ENCODE peak calls at places on chromosomes 6 and 20, in four cellular contexts. O is WTC11, P is HepG2, Y is K562. K is an unnamed sample.
A peak's percentile ranks its signal among the peaks of the same experiment; 100 is the strongest.

GRCh38 chr6:125662301-125662700 is 87.1 kb upstream of the HEY2 start:
- DNase-seq in Y (no peak), P (no peak), O (no peak), K (no peak)

GRCh38 chr20:50395258-50395729 is 114.9 kb upstream of the PTPN1 start:
- DNase-seq in Y (no peak), P (no peak), O (no peak), K (no peak)

GRCh38 chr20:46176744-46177378 is 58.7 kb downstream of the CD40 start:
- DNase-seq in O (no peak), Y (no peak), P (no peak), K (no peak)

GRCh38 chr20:43752561-43753301 is 25.9 kb upstream of the GTSF1L start:
- DNase-seq in O (no peak), Y (no peak), P (no peak), K (no peak)

GRCh38 chr6:159311618-159312017 is 142.4 kb downstream of the FNDC1 start:
- DNase-seq in Y (no peak), P (no peak), O (no peak), K (no peak)

GRCh38 chr6:85418059-85418458 is 31.8 kb upstream of the NT5E start:
- DNase-seq in Y (no peak), P (no peak), O (no peak), K (no peak)

GRCh38 chr20:50092436-50092835 is 20.5 kb downstream of the UBE2V1 start:
- DNase-seq in O (no peak), Y (no peak), P (no peak), K (no peak)

GRCh38 chr6:114579486-114579885 is 236.7 kb upstream of the HS3ST5 start:
- DNase-seq in Y (no peak), P (no peak), O (no peak), K (no peak)

GRCh38 chr6:5672581-5673011 is 334.1 kb downstream of the NRN1 start:
- DNase-seq in Y (peak; percentile 53), P (no peak), O (no peak), K (no peak)

GRCh38 chr20:8646716-8647115 is 422.2 kb upstream of the PLCB4 start:
- DNase-seq in O (no peak), Y (no peak), P (no peak), K (no peak)

GRCh38 chr20:45835230-45836224 is 1.9 kb downstream of the SNX21 start:
- DNase-seq in Y (peak; percentile 83), P (no peak), O (no peak), K (no peak)

GRCh38 chr20:3378138-3378537 is 29.3 kb downstream of the DNAAF9 start:
- DNase-seq in O (no peak), P (no peak), Y (no peak), K (no peak)

GRCh38 chr6:125746731-125747588 is 2.5 kb upstream of the HEY2 start:
- DNase-seq in Y (peak; percentile 77), O (peak; percentile 81), P (peak; percentile 59), K (peak; percentile 52)

GRCh38 chr6:136609878-136610706 is 59.9 kb upstream of the MAP7 start:
- DNase-seq in O (no peak), Y (peak; percentile 86), P (peak; percentile 46), K (no peak)

GRCh38 chr6:35049885-35050284 is 91.3 kb downstream of the TCP11 start:
- DNase-seq in Y (peak; percentile 14), O (no peak), P (no peak), K (no peak)

GRCh38 chr6:116528800-116529199 is 16.7 kb downstream of the TRAPPC3L start:
- DNase-seq in Y (no peak), O (no peak), P (peak; percentile 20), K (no peak)

GRCh38 chr6:91045152-91045551 is 458.3 kb upstream of the MAP3K7 start:
- DNase-seq in P (no peak), O (no peak), Y (peak; percentile 50), K (no peak)

GRCh38 chr6:11500008-11500407 is 37.5 kb upstream of the TMEM170B start:
- DNase-seq in O (no peak), P (no peak), Y (no peak), K (no peak)

GRCh38 chr6:540490-540889 is 116.4 kb downstream of the HUS1B start:
- DNase-seq in P (no peak), O (no peak), Y (no peak), K (no peak)

GRCh38 chr6:15491255-15491985 is 171.4 kb downstream of the DTNBP1 start:
- DNase-seq in O (peak; percentile 69), P (peak; percentile 94), Y (peak; percentile 78), K (peak; percentile 57)

GRCh38 chr6:158460602-158461092 is 99.2 kb upstream of the TMEM181 start:
- DNase-seq in Y (no peak), P (no peak), O (no peak), K (no peak)

GRCh38 chr20:18395544-18395943 is 71.3 kb downstream of the DZANK1 start:
- DNase-seq in O (no peak), Y (no peak), P (no peak), K (no peak)

GRCh38 chr6:90403489-90404381 is 107.1 kb upstream of the BACH2 start:
- DNase-seq in O (no peak), P (peak; percentile 78), Y (peak; percentile 93), K (peak; percentile 39)

GRCh38 chr6:37306624-37307222 is 47.1 kb upstream of the RNF8 start:
- DNase-seq in P (no peak), Y (no peak), O (no peak), K (no peak)

GRCh38 chr6:150072201-150072600 is 3.3 kb upstream of the ULBP3 start:
- DNase-seq in Y (peak; percentile 84), P (peak; percentile 43), O (no peak), K (peak; percentile 39)

GRCh38 chr20:11267762-11268335 is 594.0 kb upstream of the JAG1 start:
- DNase-seq in Y (no peak), O (no peak), P (no peak), K (no peak)

GRCh38 chr6:127146935-127147334 is 28.5 kb downstream of the RSPO3 start:
- DNase-seq in Y (no peak), O (peak; percentile 12), P (no peak), K (peak; percentile 19)

GRCh38 chr6:118297821-118298220 is 250.3 kb upstream of the PLN start:
- DNase-seq in O (no peak), P (no peak), Y (no peak), K (no peak)

GRCh38 chr6:142374965-142375733 is 73.3 kb downstream of the ADGRG6 start:
- DNase-seq in Y (no peak), O (no peak), P (peak; percentile 99), K (no peak)

GRCh38 chr6:169863710-169864109 is 112.3 kb downstream of the ERMARD start:
- DNase-seq in P (no peak), Y (no peak), O (no peak), K (no peak)

GRCh38 chr6:169863149-169863525 is 111.7 kb downstream of the ERMARD start:
- DNase-seq in P (no peak), O (no peak), Y (no peak), K (no peak)

GRCh38 chr6:169866140-169866534 is 114.7 kb downstream of the ERMARD start:
- DNase-seq in O (no peak), P (no peak), Y (no peak), K (no peak)

GRCh38 chr6:169865346-169866139 is 114.1 kb downstream of the ERMARD start:
- DNase-seq in O (no peak), Y (no peak), P (no peak), K (no peak)

DNA sequence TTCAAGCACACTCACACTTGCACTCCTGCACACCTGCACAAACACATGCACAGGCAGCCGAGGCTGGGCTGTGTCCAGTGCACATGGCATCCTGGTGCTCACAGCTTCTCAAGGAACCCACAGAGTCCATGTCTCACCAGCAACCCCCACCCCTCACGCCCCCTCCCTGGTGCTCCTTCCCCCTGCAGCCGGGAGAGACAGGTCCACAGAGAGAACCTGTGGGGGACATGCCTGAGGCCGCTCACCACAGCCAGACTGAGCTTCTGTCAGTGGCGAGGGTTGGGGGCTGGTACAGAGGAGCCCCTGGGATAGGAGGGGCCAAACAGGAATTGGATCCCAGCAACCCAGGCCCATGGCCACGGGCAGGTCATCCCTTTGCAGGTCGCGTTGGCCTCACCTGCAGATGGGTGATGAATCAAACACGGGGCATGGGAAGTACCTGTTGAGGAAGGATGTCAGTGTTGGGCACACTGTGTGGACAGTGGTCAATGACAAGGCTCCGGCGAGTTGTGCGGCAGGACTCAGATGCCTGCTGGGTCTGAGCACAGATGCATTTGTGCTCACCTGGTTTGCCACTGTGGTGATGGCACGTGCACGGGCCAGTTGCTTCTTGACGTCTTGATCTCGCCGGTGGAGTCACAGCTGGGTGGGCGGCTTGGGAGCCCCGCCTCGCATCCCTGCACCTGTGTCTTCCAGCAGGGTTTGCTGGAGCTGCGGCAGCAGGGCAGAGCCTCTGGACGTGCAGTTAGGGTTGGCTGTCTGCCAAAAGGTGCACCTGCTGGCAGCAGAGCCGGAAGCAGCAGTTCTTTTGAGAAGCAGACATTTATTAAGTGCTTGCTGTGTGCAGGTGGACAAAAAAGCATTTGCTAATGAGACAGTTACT is 113.0 kb downstream of the ERMARD start:
- DNase-seq in Y (no peak), O (no peak), P (no peak), K (no peak)
- TF ChIP-seq ELF4 in Y (no peak), O (no peak), P (no peak), K (no peak)

GRCh38 chr6:163691049-163691448 is 276.5 kb downstream of the QKI start:
- DNase-seq in P (no peak), O (no peak), Y (no peak), K (no peak)

GRCh38 chr6:163694988-163695942 is 280.7 kb downstream of the QKI start:
- DNase-seq in Y (no peak), P (peak; percentile 58), O (no peak), K (no peak)
- TF ChIP-seq ELF4 in Y (no peak), P (no peak), O (no peak), K (no peak)

GRCh38 chr20:62155428-62156253 is 12.1 kb downstream of the SS18L1 start:
- DNase-seq in O (no peak), Y (no peak), P (peak; percentile 64), K (no peak)
- TF ChIP-seq ELF4 in O (no peak), Y (no peak), P (no peak), K (no peak)

GRCh38 chr6:43306086-43306485 is 2.5 kb downstream of the CRIP3 start:
- DNase-seq in P (no peak), Y (no peak), O (no peak), K (no peak)

GRCh38 chr6:43310137-43310536 is 1.5 kb upstream of the CRIP3 start:
- DNase-seq in O (no peak), Y (no peak), P (no peak), K (no peak)

GRCh38 chr6:43307451-43308100 is 1.1 kb downstream of the CRIP3 start:
- DNase-seq in Y (no peak), O (no peak), P (no peak), K (no peak)

GRCh38 chr6:43308990-43309477 is 408 bp upstream of the CRIP3 start:
- DNase-seq in Y (no peak), P (no peak), O (no peak), K (no peak)

GRCh38 chr6:43308101-43308989 is at the start of gene CRIP3:
- DNase-seq in O (peak; percentile 90), Y (peak; percentile 67), P (no peak), K (no peak)
- TF ChIP-seq ELF4 in O (no peak), Y (no peak), P (no peak), K (no peak)

GRCh38 chr20:47607208-47607613 is 105.5 kb downstream of the NCOA3 start:
- DNase-seq in O (no peak), P (no peak), Y (peak; percentile 66), K (no peak)
- TF ChIP-seq ELF4 in O (no peak), P (no peak), Y (no peak), K (no peak)

GRCh38 chr6:156720739-156721714 is 56.2 kb upstream of the ARID1B start:
- DNase-seq in P (peak; percentile 24), O (peak; percentile 69), Y (no peak), K (no peak)
- TF ChIP-seq ELF4 in P (no peak), O (no peak), Y (no peak), K (no peak)

GRCh38 chr6:155771822-155772221 is 316.2 kb upstream of the NOX3 start:
- DNase-seq in O (no peak), Y (no peak), P (no peak), K (no peak)
- TF ChIP-seq ELF4 in O (no peak), Y (no peak), P (no peak), K (no peak)

K was measured in HEK293T.